ENCODE peak calls at places on chromosomes 5 and 9, in five cellular contexts. Z, X, R, H and I are unnamed samples.

GRCh38 chr5:173789031-173789920 is 98.9 kb upstream of the CPEB4 start:
- DNase-seq in X (no peak), H (peak), R (no peak), Z (peak), I (no peak)

GRCh38 chr9:35570709-35571108 is 34.4 kb upstream of the TESK1 start:
- DNase-seq in Z (no peak), X (no peak), H (no peak), R (no peak), I (no peak)

GRCh38 chr9:135665795-135666189 is 2.7 kb downstream of the LCN9 start:
- DNase-seq in X (peak), R (no peak), H (no peak), Z (no peak), I (no peak)

GRCh38 chr5:141880961-141881801 is 3.0 kb upstream of the PCDH1 start:
- DNase-seq in R (no peak), X (peak), Z (no peak), H (no peak), I (no peak)

GRCh38 chr5:348726-349125 is 27.2 kb downstream of the AHRR start:
- DNase-seq in R (no peak), Z (no peak), H (no peak), X (no peak), I (no peak)

GRCh38 chr5:87382224-87382623 is 30.5 kb downstream of the CCNH start:
- DNase-seq in Z (no peak), X (no peak), R (no peak), H (no peak), I (no peak)

GRCh38 chr9:131400627-131401026 is 6.7 kb downstream of the PRRC2B start:
- DNase-seq in X (no peak), R (no peak), Z (no peak), H (no peak), I (no peak)

GRCh38 chr9:135343136-135343535 is 136.4 kb upstream of the PPP1R26 start:
- DNase-seq in X (peak), H (peak), R (no peak), Z (no peak), I (no peak)

GRCh38 chr9:38029923-38030638 is 38.9 kb downstream of the SHB start:
- DNase-seq in Z (no peak), H (no peak), X (no peak), R (no peak), I (no peak)

GRCh38 chr5:78586251-78586650 is 62.3 kb downstream of the LHFPL2 start:
- DNase-seq in Z (peak), H (no peak), X (no peak), R (no peak), I (peak)

GRCh38 chr5:64514620-64515019 is 8.8 kb downstream of the RGS7BP start:
- DNase-seq in R (no peak), X (no peak), Z (no peak), H (no peak), I (no peak)

GRCh38 chr9:708182-708555 is 133.3 kb upstream of the DMRT1 start:
- DNase-seq in X (no peak), R (no peak), H (no peak), Z (peak), I (no peak)

GRCh38 chr9:134358026-134358967 is 32.0 kb downstream of the RXRA start:
- DNase-seq in Z (no peak), H (peak), X (no peak), R (no peak), I (no peak)

GRCh38 chr9:137521405-137521985 is 28.7 kb downstream of the PNPLA7 start:
- DNase-seq in R (no peak), X (no peak), H (no peak), Z (no peak), I (no peak)

GRCh38 chr9:34085581-34086500 is 37.2 kb upstream of the UBAP2 start:
- DNase-seq in Z (no peak), H (no peak), R (no peak), X (peak), I (no peak)

GRCh38 chr5:107893642-107894041 is 222.9 kb upstream of the EFNA5 start:
- DNase-seq in H (no peak), R (no peak), Z (peak), X (no peak), I (peak)

GRCh38 chr5:113204525-113205161 is 228.0 kb downstream of the DCP2 start:
- DNase-seq in R (peak), X (no peak), Z (peak), H (peak), I (peak)

GRCh38 chr5:149586708-149587318 is 5.5 kb downstream of the ARHGEF37 start:
- DNase-seq in R (no peak), Z (peak), H (no peak), X (no peak), I (no peak)

GRCh38 chr9:37338218-37338617 is 84.3 kb upstream of the GRHPR start:
- DNase-seq in H (no peak), X (no peak), R (no peak), Z (no peak), I (no peak)

GRCh38 chr5:57468481-57469165 is 14.0 kb downstream of the ACTBL2 start:
- DNase-seq in X (no peak), R (no peak), Z (peak), H (no peak), I (no peak)

GRCh38 chr9:93693129-93693528 is 116.7 kb downstream of the PHF2 start:
- DNase-seq in R (no peak), X (no peak), H (no peak), Z (peak), I (no peak)

GRCh38 chr5:57033103-57033502 is 81.2 kb upstream of the MIER3 start:
- DNase-seq in R (no peak), H (peak), Z (no peak), X (no peak), I (peak)

GRCh38 chr5:16578474-16578883 is 38.3 kb downstream of the RETREG1 start:
- DNase-seq in H (no peak), X (no peak), R (no peak), Z (no peak), I (no peak)

GRCh38 chr5:181192337-181193046 is 12.5 kb downstream of the TRIM7 start:
- DNase-seq in X (no peak), R (no peak), Z (no peak), H (peak), I (no peak)

GRCh38 chr9:121725008-121725795 is 73.8 kb downstream of the DAB2IP start:
- DNase-seq in R (no peak), Z (peak), X (no peak), H (peak), I (peak)

GRCh38 chr5:149865746-149866145 is 78.8 kb downstream of the PDE6A start:
- DNase-seq in Z (no peak), R (no peak), H (no peak), X (no peak), I (no peak)

GRCh38 chr9:91558879-91559278 is 135.2 kb upstream of the NFIL3 start:
- DNase-seq in R (no peak), H (no peak), Z (no peak), X (no peak), I (no peak)

GRCh38 chr9:91557352-91557751 is 133.7 kb upstream of the NFIL3 start:
- DNase-seq in X (no peak), Z (no peak), R (no peak), H (no peak), I (no peak)

GRCh38 chr9:91562412-91562811 is 138.8 kb upstream of the NFIL3 start:
- DNase-seq in H (no peak), R (peak), Z (peak), X (no peak), I (no peak)

GRCh38 chr9:91564081-91564670 is 140.5 kb upstream of the NFIL3 start:
- DNase-seq in R (no peak), Z (no peak), H (no peak), X (no peak), I (no peak)

DNA sequence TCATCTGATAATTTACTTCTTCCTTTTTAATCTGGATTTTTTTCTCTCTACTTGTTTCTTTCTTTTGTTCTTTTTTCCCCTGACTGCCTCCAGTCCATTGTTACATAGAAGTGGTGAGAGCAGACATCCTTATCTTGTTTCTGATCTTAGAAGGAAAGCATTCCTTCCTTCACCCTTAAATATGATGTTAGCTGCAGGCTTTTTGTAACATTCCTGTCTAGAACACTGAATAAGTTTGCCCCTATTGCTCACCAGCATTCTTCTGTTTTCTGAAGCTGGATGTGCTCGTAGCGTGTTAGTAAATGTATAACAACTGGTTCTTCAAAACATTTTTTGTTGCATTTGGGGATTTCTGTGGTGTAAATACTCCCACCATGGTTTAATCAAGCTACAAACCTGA is 136.7 kb upstream of the NFIL3 start:
- DNase-seq in H (no peak), X (no peak), R (no peak), Z (peak), I (no peak)
- H3K27ac ChIP-seq in H (no peak), X (no peak), R (no peak), Z (no peak), I (no peak)

GRCh38 chr9:117704597-117704996 is 394 bp downstream of the TLR4 start:
- DNase-seq in R (no peak), X (no peak), Z (no peak), H (no peak), I (no peak)
- H3K27ac ChIP-seq in R (no peak), X (peak), Z (peak), H (peak), I (peak)

DNA sequence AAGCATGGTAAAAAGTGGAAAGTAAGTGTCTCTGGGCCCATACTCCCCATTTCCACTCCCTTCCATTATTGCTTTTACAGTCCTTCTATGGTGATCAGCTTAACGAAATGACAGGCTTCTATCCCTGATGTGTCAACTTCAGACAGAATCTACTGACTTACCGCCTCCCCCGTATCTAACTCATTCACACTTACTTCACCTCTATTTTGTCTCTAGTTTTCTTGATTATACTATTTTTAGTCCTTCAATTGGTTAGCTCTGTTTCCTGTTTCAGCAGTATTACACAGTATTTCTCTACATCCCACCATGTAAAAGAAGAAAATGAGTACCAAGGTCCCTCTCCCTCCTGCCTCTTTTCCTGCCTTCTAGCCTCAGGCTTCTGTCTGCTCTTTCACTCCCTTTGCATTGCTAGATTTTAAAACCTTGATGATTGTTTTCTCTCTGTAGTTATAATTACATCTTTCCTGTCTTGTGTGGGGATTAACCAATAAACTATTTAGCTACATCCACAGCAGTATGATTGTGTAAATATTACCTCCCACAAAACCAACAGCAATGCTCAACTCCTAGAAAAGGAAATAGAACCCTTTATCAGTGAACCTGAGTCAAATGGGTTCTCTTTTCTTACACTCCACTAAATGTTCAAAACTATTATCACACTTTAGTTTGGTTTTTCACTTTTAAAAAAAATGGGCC is 53.4 kb downstream of the GNAQ start:
- DNase-seq in X (no peak), R (no peak), H (no peak), Z (no peak), I (no peak)
- H3K27ac ChIP-seq in X (no peak), R (peak), H (no peak), Z (no peak), I (peak)

GRCh38 chr5:119269061-119269579 is 86.7 kb upstream of the TNFAIP8 start:
- DNase-seq in H (peak), R (no peak), Z (peak), X (peak), I (no peak)

GRCh38 chr5:119273391-119273839 is 82.4 kb upstream of the TNFAIP8 start:
- DNase-seq in Z (no peak), X (peak), H (no peak), R (no peak), I (no peak)

GRCh38 chr5:119270121-119270565 is 85.7 kb upstream of the TNFAIP8 start:
- DNase-seq in H (no peak), R (no peak), Z (no peak), X (no peak), I (no peak)

GRCh38 chr5:119271758-119272730 is 83.8 kb upstream of the TNFAIP8 start:
- DNase-seq in Z (no peak), X (no peak), H (no peak), R (no peak), I (no peak)

DNA sequence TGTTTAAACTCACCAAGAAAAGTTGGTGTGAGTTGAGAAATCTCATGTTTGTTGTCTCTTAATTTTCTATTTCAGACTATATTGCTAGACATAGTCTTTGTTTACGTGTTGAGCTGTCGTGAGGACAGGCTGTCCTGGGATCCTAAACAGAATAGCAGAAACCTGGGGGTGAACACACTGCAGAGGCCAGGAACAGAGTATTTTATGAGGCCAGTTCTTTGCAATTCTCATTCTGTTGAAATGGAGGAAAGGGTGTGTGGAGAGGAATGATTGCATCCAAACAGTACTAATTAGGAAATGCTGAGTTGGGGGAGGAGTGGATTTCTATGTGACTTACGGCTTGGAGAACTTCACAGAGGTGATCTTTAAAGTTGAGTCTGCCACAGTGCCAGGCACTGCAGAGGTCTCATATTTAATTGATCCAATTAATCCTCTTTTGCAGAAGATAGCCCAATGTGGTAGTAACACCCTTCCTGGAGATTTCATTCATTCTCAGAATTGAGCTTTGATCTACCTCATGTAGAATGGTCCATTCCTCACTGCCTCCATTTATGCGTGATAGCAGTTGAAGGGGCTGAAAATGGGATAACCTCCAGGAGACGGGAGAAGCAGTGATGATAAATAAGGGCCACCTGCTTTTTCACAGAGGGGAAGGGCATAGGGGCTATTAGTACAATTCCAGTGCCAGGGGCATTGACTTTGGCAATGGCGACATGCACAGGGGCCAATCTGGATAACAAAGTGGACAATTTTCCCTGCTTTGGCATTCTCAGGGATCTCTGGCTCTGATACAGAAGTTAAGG is 84.7 kb upstream of the TNFAIP8 start:
- DNase-seq in H (no peak), Z (peak), X (no peak), R (no peak), I (no peak)
- H3K27ac ChIP-seq in H (no peak), Z (no peak), X (peak), R (no peak), I (no peak)

DNA sequence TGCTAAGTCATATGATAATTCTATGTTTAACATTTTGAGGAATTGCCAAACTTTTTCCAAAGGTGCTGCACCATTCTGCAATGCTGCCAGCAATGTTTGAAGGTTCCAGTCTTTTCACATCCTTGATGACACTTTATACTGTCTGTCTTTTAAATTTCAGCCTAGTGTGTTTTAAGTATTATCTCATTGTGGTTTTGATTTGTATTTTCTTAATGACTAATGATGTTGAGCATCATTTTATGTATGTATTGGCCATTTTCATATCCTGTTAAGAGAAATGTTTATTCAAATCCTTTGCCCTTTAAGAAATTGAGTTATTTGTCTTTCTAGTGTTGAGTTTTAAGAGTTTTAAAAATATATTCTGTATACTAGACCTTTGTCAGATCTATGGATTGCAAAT is 5.0 kb upstream of the TEX48 start:
- DNase-seq in H (no peak), Z (no peak), X (no peak), R (no peak), I (no peak)
- H3K27ac ChIP-seq in H (no peak), Z (no peak), X (no peak), R (no peak), I (no peak)

GRCh38 chr9:109914280-109915027 is 134.5 kb downstream of the PALM2AKAP2 start:
- DNase-seq in R (no peak), H (no peak), X (no peak), Z (peak), I (no peak)
- H3K27ac ChIP-seq in R (no peak), H (no peak), X (no peak), Z (no peak), I (no peak)

GRCh38 chr5:55037046-55037771 is 13.2 kb downstream of the GZMK start:
- DNase-seq in H (no peak), X (no peak), R (no peak), Z (peak), I (no peak)
- H3K27ac ChIP-seq in H (no peak), X (peak), R (no peak), Z (no peak), I (no peak)

DNA sequence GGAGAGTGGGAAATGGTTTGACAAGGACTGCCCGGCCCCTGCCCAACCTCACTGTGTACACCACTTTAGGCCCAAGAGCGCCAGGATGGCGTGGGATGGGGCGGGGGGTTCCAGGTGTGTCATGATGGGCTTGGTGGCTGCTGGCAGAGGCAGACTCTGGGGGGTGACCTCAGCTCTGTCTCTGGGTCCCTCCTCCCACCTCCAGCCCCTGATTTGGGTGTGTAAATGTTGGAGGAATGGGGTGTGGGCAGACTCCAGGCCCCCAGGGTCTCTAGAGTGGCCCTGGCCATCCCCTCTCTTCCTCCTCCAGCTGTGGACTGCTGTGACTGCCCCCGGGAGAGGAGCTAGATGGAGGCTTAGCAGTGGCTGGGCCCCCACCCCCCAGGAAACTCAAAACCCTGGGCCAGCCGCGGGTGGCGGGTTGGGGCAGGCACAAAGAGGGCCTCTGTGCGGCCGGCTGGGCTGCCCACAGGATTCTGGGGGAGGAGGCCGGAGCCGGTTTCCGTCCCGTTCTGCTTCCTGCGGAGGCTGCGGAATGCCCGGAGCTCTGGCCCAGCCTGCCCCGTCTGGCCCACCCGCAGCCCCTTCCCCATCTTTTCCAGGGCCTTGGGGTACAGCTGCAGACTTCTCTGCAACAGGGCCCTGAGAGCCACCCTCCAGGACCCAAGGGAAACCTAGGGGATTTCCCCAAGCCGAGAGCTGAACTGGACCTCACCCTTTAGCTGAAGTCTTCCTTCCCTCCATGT is 23.1 kb downstream of the CXXC5 start:
- DNase-seq in Z (peak), R (no peak), X (peak), H (no peak), I (no peak)
- H3K27ac ChIP-seq in Z (peak), R (no peak), X (peak), H (peak), I (no peak)